ENCODE peak calls at places on chromosomes 7 and 10, in eight cellular contexts. Z is astrocyte, K is spleen, C is astrocyte of the cerebellum, S is adrenal gland, Y is fibroblast of mammary gland, F is endothelial cell, P is H9. B is an unnamed sample.

GRCh38 chr7:111752022-111752582 is 189.8 kb upstream of the IMMP2L start:
- DNase-seq in P (peak; percentile 67), Z (no peak), S (peak; percentile 41), F (peak; percentile 79), Y (peak; percentile 61), C (no peak), K (peak; percentile 86), B (no peak)

GRCh38 chr10:86775056-86775858 is 18.8 kb downstream of the BMPR1A start:
- DNase-seq in P (no peak), C (no peak), S (no peak), Y (peak; percentile 36), K (no peak), Z (no peak), F (no peak), B (no peak)

GRCh38 chr10:106504536-106504935 is 660.0 kb downstream of the SORCS1 start:
- DNase-seq in Z (no peak), K (no peak), S (no peak), F (no peak), P (no peak), Y (no peak), C (no peak), B (no peak)

GRCh38 chr10:33052476-33052875 is 94.4 kb upstream of the ITGB1 start:
- DNase-seq in F (no peak), Z (no peak), K (no peak), C (no peak), P (no peak), Y (no peak), S (no peak), B (no peak)

GRCh38 chr10:75016290-75016689 is 95.2 kb upstream of the SAMD8 start:
- DNase-seq in C (no peak), Y (no peak), Z (no peak), K (no peak), F (no peak), S (no peak), P (no peak), B (no peak)

GRCh38 chr10:5751854-5752253 is 61.4 kb downstream of the GDI2 start:
- DNase-seq in F (no peak), C (no peak), K (no peak), S (no peak), Z (no peak), P (peak; percentile 34), Y (no peak), B (no peak)

GRCh38 chr7:95725170-95725569 is 47.2 kb upstream of the DYNC1I1 start:
- DNase-seq in S (no peak), F (no peak), P (no peak), Z (no peak), Y (no peak), K (no peak), C (no peak), B (no peak)

GRCh38 chr10:115049957-115050356 is 43.2 kb upstream of the ATRNL1 start:
- DNase-seq in K (no peak), Y (no peak), F (no peak), C (peak; percentile 29), S (peak; percentile 12), P (no peak), Z (peak; percentile 53), B (no peak)

GRCh38 chr7:72334066-72334465 is 78.1 kb downstream of the CALN1 start:
- DNase-seq in F (no peak), S (no peak), C (no peak), Y (no peak), K (no peak), P (no peak), Z (no peak), B (no peak)

GRCh38 chr10:129887986-129888783 is 75.9 kb downstream of the EBF3 start:
- DNase-seq in F (no peak), K (no peak), S (no peak), Y (no peak), Z (no peak), P (no peak), C (no peak), B (no peak)

GRCh38 chr7:151166629-151167196 is 781 bp downstream of the GBX1 start:
- DNase-seq in C (no peak), P (no peak), K (no peak), Z (no peak), Y (no peak), F (no peak), S (no peak), B (no peak)

GRCh38 chr7:151172273-151173141 is 5.0 kb upstream of the GBX1 start:
- DNase-seq in C (peak; percentile 18), S (peak; percentile 85), F (peak; percentile 90), P (peak; percentile 83), K (peak; percentile 96), Z (peak; percentile 9), Y (peak; percentile 58), B (peak; percentile 65)

GRCh38 chr7:151168787-151169162 is 1.3 kb upstream of the GBX1 start:
- DNase-seq in P (no peak), Y (no peak), F (no peak), K (no peak), Z (no peak), S (no peak), C (no peak), B (no peak)

GRCh38 chr7:151168022-151168786 is 710 bp upstream of the GBX1 start:
- DNase-seq in C (no peak), Y (no peak), S (peak; percentile 26), Z (no peak), F (peak; percentile 75), P (peak; percentile 78), K (no peak), B (no peak)

DNA sequence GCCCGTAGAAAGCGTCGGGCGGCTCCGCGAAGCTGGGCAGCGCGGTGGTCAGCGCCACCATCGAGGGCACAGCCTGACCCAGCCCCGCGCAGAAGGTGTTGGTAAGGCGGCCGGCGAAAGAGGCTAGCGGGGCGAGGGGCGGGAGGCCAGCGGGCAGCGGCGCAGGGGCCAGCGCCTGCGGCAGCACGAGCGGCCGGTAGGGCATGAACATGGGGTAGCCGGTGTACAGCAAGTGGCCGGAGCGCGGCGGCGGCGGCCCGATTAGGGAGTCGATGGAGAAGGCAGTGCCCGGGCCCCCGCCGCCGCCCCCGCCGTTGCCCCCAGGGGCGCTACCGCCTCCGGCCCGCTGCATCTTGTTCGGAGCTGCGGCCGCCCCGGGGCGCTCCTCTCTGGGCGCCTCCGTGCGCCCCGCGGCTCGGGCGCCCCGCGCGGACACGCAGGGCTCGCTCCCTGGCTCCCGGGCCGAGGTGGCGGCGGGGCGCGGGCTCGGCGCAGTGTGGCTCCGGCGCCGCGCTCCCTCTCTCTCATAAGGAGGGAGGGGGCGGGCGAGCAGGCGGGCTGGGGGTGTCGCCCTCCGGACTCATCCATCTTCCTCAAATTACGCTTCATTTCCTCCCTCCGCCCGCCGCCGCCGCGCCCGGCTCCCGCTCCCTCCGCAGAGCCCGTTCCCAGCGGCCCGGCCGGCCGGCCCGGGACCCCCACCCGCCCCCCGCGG is at the start of gene GBX1:
- DNase-seq in F (peak; percentile 59), Z (peak; percentile 7), S (peak; percentile 15), K (no peak), P (peak; percentile 59), Y (no peak), C (no peak), B (no peak)
- TF ChIP-seq CTCF in F (peak; percentile 33), Z (no peak), S (peak; percentile 15), K (no peak), P (no peak), Y (no peak), C (peak; percentile 2), B (no peak)

GRCh38 chr7:29538322-29538874 is 25.2 kb upstream of the PRR15 start:
- DNase-seq in Z (no peak), F (no peak), C (no peak), P (peak; percentile 61), Y (no peak), K (no peak), S (no peak), B (no peak)
- TF ChIP-seq CTCF in Z (no peak), F (no peak), C (no peak), P (peak; percentile 51), Y (no peak), K (no peak), S (no peak), B (no peak)

GRCh38 chr10:90288403-90288933 is 569.4 kb downstream of the HTR7 start:
- DNase-seq in C (peak; percentile 53), F (no peak), Z (peak; percentile 31), K (no peak), S (peak; percentile 4), Y (peak; percentile 57), P (no peak), B (no peak)
- TF ChIP-seq CTCF in C (peak; percentile 55), F (no peak), Z (peak; percentile 41), K (no peak), S (peak; percentile 11), Y (peak; percentile 34), P (peak; percentile 66), B (no peak)

GRCh38 chr10:97243836-97244235 is 48.6 kb downstream of the ARHGAP19 start:
- DNase-seq in F (no peak), Z (no peak), Y (no peak), S (no peak), K (no peak), P (no peak), C (no peak), B (no peak)
- TF ChIP-seq CTCF in F (no peak), Z (no peak), Y (no peak), S (no peak), K (no peak), P (no peak), C (no peak), B (no peak)

GRCh38 chr10:67521546-67521945 is 174.4 kb downstream of the CTNNA3 start:
- DNase-seq in P (no peak), C (no peak), K (no peak), Z (no peak), Y (no peak), S (no peak), F (no peak), B (no peak)
- TF ChIP-seq CTCF in P (no peak), C (no peak), K (no peak), Z (no peak), Y (no peak), S (no peak), F (no peak), B (no peak)

GRCh38 chr7:140230862-140231778 is 54.3 kb upstream of the KDM7A start:
- DNase-seq in S (peak; percentile 24), P (peak; percentile 97), C (no peak), F (peak; percentile 53), K (peak; percentile 89), Y (peak; percentile 19), Z (no peak), B (no peak)

GRCh38 chr7:140232959-140233649 is 56.3 kb upstream of the KDM7A start:
- DNase-seq in K (no peak), S (no peak), C (no peak), Z (no peak), P (no peak), Y (no peak), F (no peak), B (no peak)

GRCh38 chr7:140229591-140230516 is 53.1 kb upstream of the KDM7A start:
- DNase-seq in C (no peak), Y (no peak), F (peak; percentile 36), S (no peak), Z (no peak), K (peak; percentile 93), P (peak; percentile 74), B (no peak)

GRCh38 chr7:140230517-140230861 is 53.7 kb upstream of the KDM7A start:
- DNase-seq in F (no peak), K (peak; percentile 97), C (no peak), P (no peak), S (peak; percentile 8), Y (no peak), Z (no peak), B (no peak)

GRCh38 chr7:140231779-140232491 is 55.2 kb upstream of the KDM7A start:
- DNase-seq in C (no peak), K (no peak), S (no peak), Z (no peak), P (no peak), Y (no peak), F (no peak), B (no peak)
- TF ChIP-seq CTCF in C (no peak), K (no peak), S (no peak), Z (no peak), P (no peak), Y (no peak), F (no peak), B (no peak)